ENCODE peak calls at places on chromosomes 11 and 22, in seven cellular contexts. C is cardiac muscle cell, N is upper lobe of right lung, Z is A549, E is WERI-Rb-1, A is IMR-90, W is iPS DF 6.9. D is an unnamed sample.

GRCh38 chr11:93921695-93922468 is 71.5 kb upstream of the VSTM5 start:
- DNase-seq in W (peak; percentile 87), Z (peak; percentile 30), E (peak; percentile 71), A (peak; percentile 72), N (no peak), C (peak; percentile 81), D (peak; percentile 68)

GRCh38 chr11:69040581-69041260 is 8.0 kb upstream of the TPCN2 start:
- DNase-seq in W (no peak), A (peak; percentile 86), N (no peak), Z (no peak), E (no peak), C (peak; percentile 74), D (peak; percentile 89)

GRCh38 chr11:10382518-10382917 is 72.5 kb upstream of the AMPD3 start:
- DNase-seq in A (no peak), N (no peak), W (no peak), C (no peak), E (no peak), Z (no peak), D (no peak)

GRCh38 chr22:30241576-30242371 is 4.8 kb downstream of the LIF start:
- DNase-seq in A (peak; percentile 69), W (no peak), E (no peak), Z (no peak), N (no peak), C (peak; percentile 59), D (peak; percentile 87)

GRCh38 chr22:44963832-44964721 is 45.7 kb downstream of the PHF21B start:
- DNase-seq in Z (no peak), A (no peak), C (no peak), N (no peak), E (no peak), W (no peak), D (peak; percentile 76)

GRCh38 chr22:45785458-45785857 is 113.8 kb downstream of the ATXN10 start:
- DNase-seq in A (peak; percentile 44), Z (peak; percentile 31), W (no peak), E (no peak), N (no peak), C (no peak), D (no peak)

GRCh38 chr11:37718431-37718999 is 1120.5 kb upstream of the RAG2 start:
- DNase-seq in N (no peak), Z (no peak), W (no peak), C (peak; percentile 16), E (no peak), A (no peak), D (no peak)

GRCh38 chr11:112249871-112250590 is 10.6 kb downstream of the PLET1 start:
- DNase-seq in Z (no peak), E (no peak), W (no peak), C (peak; percentile 66), N (no peak), A (no peak), D (no peak)

GRCh38 chr11:111427471-111427912 is 48.4 kb upstream of the POU2AF1 start:
- DNase-seq in C (no peak), W (no peak), E (no peak), Z (no peak), N (no peak), A (no peak), D (no peak)

GRCh38 chr11:84865257-84865656 is 761.9 kb downstream of the DLG2 start:
- DNase-seq in W (no peak), E (no peak), N (no peak), C (no peak), A (no peak), Z (no peak), D (no peak)

GRCh38 chr11:13215157-13215556 is 62.4 kb upstream of the BMAL1 start:
- DNase-seq in C (no peak), Z (peak; percentile 71), N (no peak), E (no peak), A (peak; percentile 95), W (no peak), D (no peak)

GRCh38 chr11:31645747-31646146 is 136.2 kb downstream of the ELP4 start:
- DNase-seq in W (no peak), N (no peak), Z (peak; percentile 13), E (no peak), A (peak; percentile 88), C (peak; percentile 87), D (peak; percentile 1)

GRCh38 chr11:68040121-68040956 is 1.5 kb downstream of the TCIRG1 start:
- DNase-seq in W (no peak), A (peak; percentile 73), N (peak; percentile 87), E (peak; percentile 75), Z (peak; percentile 51), C (peak; percentile 81), D (peak; percentile 99)

GRCh38 chr22:40310771-40311120 is 35.6 kb upstream of the ADSL start:
- DNase-seq in Z (no peak), A (no peak), C (no peak), N (no peak), W (no peak), E (no peak), D (no peak)

GRCh38 chr11:85076535-85077330 is 550.4 kb downstream of the DLG2 start:
- DNase-seq in N (no peak), W (no peak), A (peak; percentile 34), Z (no peak), E (no peak), C (no peak), D (no peak)

GRCh38 chr22:39907605-39908097 is 6.8 kb downstream of the GRAP2 start:
- DNase-seq in Z (no peak), W (no peak), A (no peak), C (no peak), E (no peak), N (no peak), D (no peak)

GRCh38 chr11:20238712-20239111 is 78.4 kb upstream of the DBX1 start:
- DNase-seq in N (no peak), A (no peak), C (no peak), W (no peak), E (no peak), Z (no peak), D (no peak)

GRCh38 chr11:83061883-83062282 is 9.8 kb downstream of the RAB30 start:
- DNase-seq in A (no peak), N (no peak), E (no peak), C (no peak), W (no peak), Z (no peak), D (no peak)

GRCh38 chr11:104609297-104609696 is 289.0 kb downstream of the CASP12 start:
- DNase-seq in E (peak; percentile 16), A (peak; percentile 75), Z (peak; percentile 5), W (peak; percentile 61), N (no peak), C (peak; percentile 85), D (no peak)

GRCh38 chr11:17748761-17749721 is 14.5 kb downstream of the KCNC1 start:
- DNase-seq in E (no peak), N (peak; percentile 49), A (no peak), W (no peak), C (no peak), Z (no peak), D (peak; percentile 66)

GRCh38 chr11:91804057-91804456 is 420.6 kb upstream of the FAT3 start:
- DNase-seq in Z (no peak), W (peak; percentile 31), C (peak; percentile 6), E (peak; percentile 19), N (no peak), A (no peak), D (no peak)

GRCh38 chr11:61896665-61897386 is 5.5 kb upstream of the FADS3 start:
- DNase-seq in A (no peak), Z (no peak), W (no peak), N (no peak), E (no peak), C (no peak), D (no peak)

GRCh38 chr11:15616130-15617105 is 501.7 kb downstream of the INSC start:
- DNase-seq in A (no peak), C (no peak), W (no peak), E (no peak), Z (no peak), N (no peak), D (no peak)

GRCh38 chr11:70210051-70210501 is 7.0 kb downstream of the FADD start:
- DNase-seq in N (no peak), C (peak; percentile 65), E (no peak), A (peak; percentile 68), W (no peak), Z (no peak), D (peak; percentile 96)
- H3K9me3 ChIP-seq in N (no peaks in the 10 kb centered on the region), C (no peaks in the 10 kb centered on the region), E (no peaks in the 10 kb centered on the region), A (no peaks in the 10 kb centered on the region), W (no peaks in the 10 kb centered on the region), Z (no peaks in the 10 kb centered on the region), D (no peaks in the 10 kb centered on the region)

GRCh38 chr22:48647051-48647450 is 1180.6 kb downstream of the BRD1 start:
- DNase-seq in W (no peak), C (no peak), Z (no peak), A (no peak), E (no peak), N (no peak), D (no peak)
- H3K9me3 ChIP-seq in W (peaks cover 51% of the 10 kb centered on the region), C (no peaks in the 10 kb centered on the region), Z (no peaks in the 10 kb centered on the region), A (peaks cover 71% of the 10 kb centered on the region), E (no peaks in the 10 kb centered on the region), N (no peaks in the 10 kb centered on the region), D (no peaks in the 10 kb centered on the region)

GRCh38 chr22:41826001-41826400 is 6.9 kb upstream of the SREBF2 start:
- DNase-seq in N (no peak), Z (no peak), A (no peak), E (no peak), C (no peak), W (no peak), D (no peak)

GRCh38 chr22:41822289-41823057 is 10.4 kb upstream of the SREBF2 start:
- DNase-seq in E (no peak), C (peak; percentile 63), W (no peak), Z (peak; percentile 67), N (no peak), A (peak; percentile 82), D (peak; percentile 86)

GRCh38 chr22:41826430-41827383 is 6.2 kb upstream of the SREBF2 start:
- DNase-seq in W (no peak), E (no peak), Z (no peak), N (no peak), A (no peak), C (no peak), D (no peak)

GRCh38 chr22:41827671-41828070 is 5.2 kb upstream of the SREBF2 start:
- DNase-seq in A (no peak), N (no peak), C (no peak), E (no peak), Z (no peak), W (no peak), D (no peak)

DNA sequence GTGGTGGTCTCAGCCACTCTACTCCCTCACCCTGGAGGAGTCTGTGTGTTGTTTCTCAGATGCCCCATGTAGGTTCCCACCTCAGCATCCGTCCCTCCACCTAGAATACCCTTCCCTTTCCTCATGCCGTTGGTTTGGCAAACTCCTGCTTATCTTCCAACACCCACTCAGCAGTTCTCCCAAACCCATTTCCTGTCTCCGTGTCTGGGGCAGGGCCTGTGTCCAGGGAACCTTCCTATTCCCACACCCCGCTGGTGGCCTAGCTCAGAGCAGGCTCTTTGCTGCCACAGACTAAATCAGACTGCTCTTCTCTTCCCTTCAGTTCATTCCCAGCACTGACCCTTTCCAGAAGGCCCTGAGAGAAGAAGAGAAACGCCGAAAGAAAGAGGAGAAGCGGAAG is 7.5 kb upstream of the SREBF2 start:
- DNase-seq in W (no peak), A (peak; percentile 42), C (peak; percentile 61), Z (no peak), E (no peak), N (no peak), D (peak; percentile 88)
- H3K9me3 ChIP-seq in W (no peaks in the 10 kb centered on the region), A (no peaks in the 10 kb centered on the region), C (no peaks in the 10 kb centered on the region), Z (no peaks in the 10 kb centered on the region), E (no peaks in the 10 kb centered on the region), N (no peaks in the 10 kb centered on the region), D (no peaks in the 10 kb centered on the region)

DNA sequence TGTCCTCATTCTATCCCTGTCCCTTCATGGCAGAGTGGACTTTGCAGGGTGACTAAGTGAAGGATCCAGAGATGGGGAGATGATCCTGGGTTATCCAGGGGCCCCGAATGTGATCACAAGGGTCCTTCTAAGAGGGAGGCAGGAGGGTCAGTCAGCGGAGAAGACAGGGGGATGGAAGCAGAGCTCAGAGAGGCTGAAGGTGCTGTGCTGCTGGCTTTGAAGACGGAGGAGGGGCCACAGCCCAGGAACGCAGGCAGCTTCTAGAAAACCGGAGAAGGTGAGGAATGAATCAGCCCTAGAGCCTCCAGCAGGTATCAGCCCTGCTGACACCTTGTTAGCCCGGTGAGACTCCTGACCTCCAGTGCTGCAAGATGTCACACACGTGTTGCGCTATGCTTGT is 63.7 kb downstream of the CDKN1C start:
- DNase-seq in Z (no peak), N (no peak), W (no peak), E (no peak), A (no peak), C (no peak), D (no peak)
- H3K9me3 ChIP-seq in Z (peaks cover 40% of the 10 kb centered on the region), N (no peaks in the 10 kb centered on the region), W (no peaks in the 10 kb centered on the region), E (peaks cover 11% of the 10 kb centered on the region), A (peaks cover 9% of the 10 kb centered on the region), C (no peaks in the 10 kb centered on the region), D (peaks cover 7% of the 10 kb centered on the region)

D was measured in osteoblast.